ENCODE peak calls at places on chromosomes 7 and 10, in six cellular contexts. C is GM06990, D is hepatocyte, K is neural progenitor cell, X is cardiac fibroblast, P is brain microvascular endothelial cell. I is an unnamed sample.

GRCh38 chr7:21076054-21076453 is 289.4 kb upstream of the SP8 start:
- DNase-seq in P (no peak), D (peak; percentile 57), C (no peak), X (no peak), K (peak; percentile 28), I (no peak)

GRCh38 chr10:5514226-5514881 is 10.4 kb upstream of the CALML3 start:
- DNase-seq in P (no peak), X (no peak), D (no peak), C (no peak), K (peak; percentile 77), I (no peak)

GRCh38 chr7:471866-472639 is 47.6 kb downstream of the PDGFA start:
- DNase-seq in K (no peak), C (no peak), D (peak; percentile 83), X (peak; percentile 95), P (peak; percentile 99), I (peak; percentile 26)

GRCh38 chr10:14779053-14779649 is 4.5 kb upstream of the FAM107B start:
- DNase-seq in P (peak; percentile 6), X (peak; percentile 51), D (peak; percentile 35), K (no peak), C (no peak), I (no peak)

GRCh38 chr7:46752881-46753366 is 829.0 kb downstream of the TNS3 start:
- DNase-seq in X (peak; percentile 89), C (no peak), P (peak; percentile 49), K (no peak), D (no peak), I (peak; percentile 20)

GRCh38 chr7:102404005-102404861 is 8.1 kb downstream of the PRKRIP1 start:
- DNase-seq in X (peak; percentile 73), K (peak; percentile 73), D (peak; percentile 71), C (peak; percentile 60), P (peak; percentile 16), I (peak; percentile 89)

GRCh38 chr10:75712241-75712880 is 280.9 kb downstream of the LRMDA start:
- DNase-seq in K (peak; percentile 15), D (no peak), P (no peak), X (no peak), C (no peak), I (no peak)

GRCh38 chr10:24707445-24707844 is 16.2 kb downstream of the ARHGAP21 start:
- DNase-seq in P (no peak), D (no peak), X (no peak), C (no peak), K (no peak), I (no peak)

GRCh38 chr7:17474724-17475344 is 176.4 kb downstream of the AHR start:
- DNase-seq in P (no peak), D (no peak), X (no peak), K (peak; percentile 39), C (no peak), I (peak; percentile 12)
- TF ChIP-seq CTCF in P (peak; percentile 54), D (no peak), X (peak; percentile 15), K (peak; percentile 42), C (peak; percentile 33), I (peak; percentile 36)

GRCh38 chr10:47225186-47225927 is 74.6 kb upstream of the GDF10 start:
- DNase-seq in P (no peak), C (no peak), X (no peak), D (no peak), K (no peak), I (no peak)
- TF ChIP-seq CTCF in P (no peak), C (no peak), X (no peak), D (no peak), K (no peak), I (no peak)

GRCh38 chr7:148286150-148286549 is 304.4 kb upstream of the C7orf33 start:
- DNase-seq in C (no peak), D (peak; percentile 61), X (no peak), K (peak; percentile 48), P (peak; percentile 12), I (peak; percentile 28)
- TF ChIP-seq CTCF in C (peak; percentile 61), D (peak; percentile 73), X (no peak), K (peak; percentile 68), P (no peak), I (peak; percentile 66)

DNA sequence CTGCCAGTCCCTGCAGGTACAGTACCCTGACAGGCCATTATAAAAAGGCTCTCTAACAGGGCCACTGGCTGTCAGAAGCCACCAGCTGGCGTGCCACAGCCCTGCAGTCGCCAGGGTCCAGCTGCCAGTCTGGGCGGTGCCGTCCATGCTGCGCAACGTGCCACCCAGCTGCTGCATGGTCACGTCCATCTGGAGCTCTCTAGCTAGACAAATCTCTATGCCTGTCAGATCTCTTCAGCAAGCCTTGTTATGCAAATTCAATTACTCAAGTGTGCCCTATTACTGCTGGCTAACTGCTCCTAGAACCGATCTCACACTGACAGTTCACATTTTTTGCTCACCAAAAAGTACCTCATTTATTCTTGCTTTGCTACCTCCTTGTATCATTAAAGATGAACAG is 75.9 kb downstream of the HIBADH start:
- DNase-seq in X (no peak), D (no peak), K (peak; percentile 23), P (no peak), C (peak; percentile 69), I (no peak)
- TF ChIP-seq CTCF in X (no peak), D (no peak), K (no peak), P (no peak), C (no peak), I (no peak)

I was measured in NB4.